ENCODE peak calls at places on chromosomes 4 and X, in eight cellular contexts. K, E, H, W, N, Z, S and V are unnamed samples.

GRCh38 chr4:152594981-152595916 is 59.4 kb upstream of the FBXW7 start:
- DNase-seq in E (no peak), N (no peak), S (no peak), Z (no peak), W (no peak), K (no peak), H (peak; percentile 47), V (no peak)

GRCh38 chr4:155854597-155855226 is 11.4 kb downstream of the ASIC5 start:
- DNase-seq in Z (no peak), W (peak; percentile 79), E (no peak), S (no peak), K (no peak), N (peak; percentile 17), H (no peak), V (no peak)

GRCh38 chrX:152991123-152991522 is 2.8 kb downstream of the PNMA5 start:
- DNase-seq in H (no peak), Z (no peak), W (no peak), E (no peak), S (no peak), N (no peak), K (no peak), V (no peak)

GRCh38 chr4:174996079-174996478 is 77.9 kb downstream of the ADAM29 start:
- DNase-seq in Z (no peak), K (no peak), W (no peak), H (peak; percentile 26), N (no peak), E (no peak), S (no peak), V (no peak)

GRCh38 chr4:175109933-175110332 is 191.8 kb downstream of the ADAM29 start:
- DNase-seq in W (no peak), E (no peak), H (peak; percentile 22), K (no peak), Z (no peak), S (no peak), N (no peak), V (no peak)

GRCh38 chr4:156505341-156505955 is 466.2 kb downstream of the PDGFC start:
- DNase-seq in W (peak; percentile 61), E (no peak), Z (no peak), N (no peak), H (no peak), K (no peak), S (no peak), V (no peak)

GRCh38 chrX:124145749-124146148 is 184.2 kb downstream of the STAG2 start:
- DNase-seq in H (no peak), S (no peak), Z (no peak), K (no peak), N (no peak), E (no peak), W (no peak), V (no peak)

GRCh38 chr4:36747277-36748129 is 466.1 kb downstream of the DTHD1 start:
- DNase-seq in H (no peak), W (no peak), K (no peak), E (no peak), N (no peak), S (no peak), Z (no peak), V (no peak)

GRCh38 chr4:161577604-161578301 is 586.0 kb downstream of the FSTL5 start:
- DNase-seq in E (no peak), K (no peak), Z (no peak), W (peak; percentile 80), S (no peak), H (no peak), N (peak; percentile 60), V (no peak)

GRCh38 chr4:170134821-170135220 is 45.1 kb upstream of the AADAT start:
- DNase-seq in S (no peak), W (no peak), E (no peak), Z (no peak), H (no peak), N (no peak), K (no peak), V (no peak)

GRCh38 chr4:159229164-159229563 is 126.3 kb downstream of the RAPGEF2 start:
- DNase-seq in H (no peak), W (peak; percentile 95), N (peak; percentile 87), E (peak; percentile 68), K (no peak), Z (no peak), S (no peak), V (no peak)

GRCh38 chr4:183329244-183329643 is 7.0 kb upstream of the CLDN24 start:
- DNase-seq in K (no peak), E (no peak), N (no peak), H (no peak), W (no peak), S (no peak), Z (no peak), V (no peak)

GRCh38 chr4:8221476-8221875 is 22.4 kb downstream of the SH3TC1 start:
- DNase-seq in K (no peak), E (peak; percentile 85), Z (no peak), S (no peak), H (no peak), W (peak; percentile 28), N (peak; percentile 91), V (no peak)

GRCh38 chrX:39896951-39897740 is 200.6 kb downstream of the BCOR start:
- DNase-seq in H (no peak), S (no peak), E (no peak), W (peak; percentile 82), Z (no peak), K (no peak), N (peak; percentile 69), V (no peak)

GRCh38 chrX:31132803-31133202 is 61.0 kb upstream of the FTHL17 start:
- DNase-seq in N (no peak), K (peak; percentile 24), W (no peak), S (no peak), E (no peak), Z (no peak), H (no peak), V (no peak)

GRCh38 chrX:18575744-18576143 is 96.2 kb downstream of the RS1 start:
- DNase-seq in Z (no peak), N (no peak), S (no peak), E (no peak), W (no peak), H (no peak), K (no peak), V (no peak)

GRCh38 chrX:12379666-12380065 is 241.4 kb downstream of the FRMPD4 start:
- DNase-seq in W (peak; percentile 12), S (no peak), Z (no peak), H (no peak), E (no peak), K (no peak), N (peak; percentile 56), V (no peak)

GRCh38 chrX:18422325-18422724 is 3.1 kb upstream of the CDKL5 start:
- DNase-seq in K (no peak), N (peak; percentile 74), S (no peak), E (no peak), W (peak; percentile 84), H (no peak), Z (no peak), V (no peak)

GRCh38 chrX:30620980-30621716 is 32.1 kb upstream of the GK start:
- DNase-seq in W (peak; percentile 90), E (no peak), H (no peak), Z (no peak), K (no peak), S (no peak), N (peak; percentile 86), V (no peak)

GRCh38 chrX:14939644-14940043 is 66.4 kb downstream of the MOSPD2 start:
- DNase-seq in H (no peak), K (no peak), S (no peak), W (no peak), Z (no peak), E (no peak), N (no peak), V (no peak)

GRCh38 chrX:92283298-92283697 is 504.1 kb downstream of the PCDH11X start:
- DNase-seq in Z (no peak), E (no peak), W (no peak), N (no peak), S (no peak), K (no peak), H (no peak), V (no peak)

GRCh38 chr4:124753941-124754581 is 41.5 kb upstream of the ANKRD50 start:
- DNase-seq in E (no peak), H (no peak), S (no peak), Z (no peak), N (no peak), W (no peak), K (peak; percentile 16), V (no peak)

GRCh38 chrX:139826065-139827044 is 106.5 kb downstream of the ATP11C start:
- DNase-seq in S (no peak), Z (no peak), W (peak; percentile 86), E (peak; percentile 26), K (no peak), N (peak; percentile 55), H (no peak), V (no peak)